ENCODE peak calls at places on chromosome 3, in seven cellular contexts. F, P, W, X, T, Z and E are unnamed samples.

GRCh38 chr3:161977063-161977462 is 480.5 kb downstream of the OTOL1 start:
- DNase-seq in W (no peak), X (no peak), Z (no peak), T (no peak), F (no peak), P (no peak), E (no peak)

GRCh38 chr3:64170270-64170669 is 55.0 kb downstream of the PRICKLE2 start:
- DNase-seq in W (no peak), T (no peak), P (no peak), X (no peak), Z (no peak), F (no peak), E (no peak)

GRCh38 chr3:78338405-78338804 is 1298.5 kb downstream of the ROBO2 start:
- DNase-seq in F (no peak), Z (no peak), T (no peak), P (no peak), W (no peak), X (no peak), E (no peak)

GRCh38 chr3:181253796-181254195 is 264.3 kb upstream of the DNAJC19 start:
- DNase-seq in W (no peak), T (no peak), P (no peak), Z (no peak), F (no peak), X (no peak), E (no peak)

GRCh38 chr3:18572809-18573208 is 147.7 kb upstream of the SATB1 start:
- DNase-seq in X (no peak), W (no peak), F (no peak), T (no peak), Z (no peak), P (no peak), E (no peak)

GRCh38 chr3:157135671-157136396 is 24.1 kb downstream of the CCNL1 start:
- DNase-seq in F (no peak), X (no peak), T (no peak), P (no peak), Z (no peak), W (no peak), E (no peak)

GRCh38 chr3:65128346-65128745 is 440.5 kb upstream of the ADAMTS9 start:
- DNase-seq in P (no peak), W (no peak), T (no peak), F (no peak), X (no peak), Z (no peak), E (no peak)

GRCh38 chr3:105195260-105195659 is 171.4 kb upstream of the ALCAM start:
- DNase-seq in F (no peak), P (no peak), X (no peak), W (no peak), T (no peak), Z (no peak), E (no peak)

GRCh38 chr3:165256554-165256953 is 60.4 kb upstream of the SLITRK3 start:
- DNase-seq in T (no peak), Z (no peak), W (no peak), P (no peak), F (no peak), X (no peak), E (no peak)

GRCh38 chr3:67943546-67943945 is 289.1 kb upstream of the SUCLG2 start:
- DNase-seq in P (no peak), Z (no peak), W (no peak), T (no peak), F (no peak), X (no peak), E (no peak)

GRCh38 chr3:140896997-140897396 is 44.6 kb upstream of the SLC25A36 start:
- DNase-seq in Z (no peak), F (no peak), W (no peak), X (no peak), P (no peak), T (no peak), E (no peak)

GRCh38 chr3:43231276-43232000 is 54.9 kb upstream of the SNRK start:
- DNase-seq in T (no peak), P (no peak), F (no peak), Z (no peak), W (no peak), X (no peak), E (no peak)

GRCh38 chr3:176155012-176155411 is 1042.3 kb downstream of the TBL1XR1 start:
- DNase-seq in Z (no peak), P (no peak), F (no peak), W (no peak), X (no peak), T (no peak), E (no peak)

GRCh38 chr3:64340636-64341240 is 115.5 kb upstream of the PRICKLE2 start:
- DNase-seq in P (no peak), T (no peak), W (no peak), X (no peak), F (no peak), Z (no peak), E (no peak)

GRCh38 chr3:101902041-101902440 is 52.7 kb downstream of the NFKBIZ start:
- DNase-seq in W (no peak), T (no peak), P (no peak), Z (no peak), F (no peak), X (no peak), E (no peak)

GRCh38 chr3:63655519-63655918 is 3.0 kb downstream of the SNTN start:
- DNase-seq in T (no peak), P (no peak), W (no peak), X (no peak), F (no peak), Z (no peak), E (no peak)

GRCh38 chr3:38021196-38021595 is 8.2 kb downstream of the PLCD1 start:
- DNase-seq in Z (no peak), W (no peak), T (no peak), P (no peak), X (no peak), F (no peak), E (no peak)

GRCh38 chr3:150101016-150101415 is 130.3 kb upstream of the PFN2 start:
- DNase-seq in P (no peak), W (no peak), F (no peak), Z (no peak), T (no peak), X (no peak), E (no peak)

GRCh38 chr3:76514836-76515235 is 525.1 kb upstream of the ROBO2 start:
- DNase-seq in P (no peak), T (no peak), Z (no peak), X (no peak), F (no peak), W (no peak), E (no peak)

GRCh38 chr3:58214484-58215316 is 3.9 kb upstream of the DNASE1L3 start:
- DNase-seq in P (no peak), X (no peak), T (no peak), F (no peak), W (no peak), Z (no peak), E (no peak)

GRCh38 chr3:127671523-127672428 is 976 bp upstream of the ABTB1 start:
- DNase-seq in T (no peak), F (no peak), W (no peak), Z (peak; percentile 33), X (no peak), P (no peak), E (no peak)

GRCh38 chr3:135366816-135367215 is 571.8 kb downstream of the EPHB1 start:
- DNase-seq in X (no peak), P (no peak), T (no peak), F (no peak), W (no peak), Z (no peak), E (no peak)

GRCh38 chr3:14391033-14391432 is 11.4 kb upstream of the SLC6A6 start:
- DNase-seq in Z (no peak), P (peak; percentile 71), X (no peak), F (no peak), T (peak; percentile 21), W (no peak), E (no peak)

GRCh38 chr3:10251006-10251405 is 2.7 kb downstream of the TATDN2 start:
- DNase-seq in W (no peak), Z (no peak), T (no peak), F (no peak), P (no peak), X (no peak), E (no peak)

GRCh38 chr3:63988943-63989342 is 34.4 kb downstream of the PSMD6 start:
- DNase-seq in F (no peak), W (no peak), X (no peak), P (no peak), T (no peak), Z (no peak), E (no peak)